ENCODE peak calls at places on chromosomes 4 and X, in six cellular contexts. F is H9, K is amygdala, V is HT1080, Z is NCI-H2081, X is head of caudate nucleus. B is an unnamed sample.

GRCh38 chrX:151019837-151020236 is 36.7 kb downstream of the HMGB3 start:
- DNase-seq in Z (no peak), F (no peak), V (no peak), X (no peak), K (no peak), B (peak)

GRCh38 chr4:52823478-52824092 is 38.5 kb upstream of the RASL11B start:
- DNase-seq in Z (no peak), F (no peak), V (peak), X (no peak), K (no peak), B (no peak)

GRCh38 chrX:40446927-40447326 is 133.8 kb upstream of the ATP6AP2 start:
- DNase-seq in V (no peak), X (no peak), Z (no peak), F (no peak), K (no peak), B (no peak)

GRCh38 chrX:71225661-71226060 is 2.6 kb downstream of the GJB1 start:
- DNase-seq in Z (no peak), K (no peak), X (no peak), V (no peak), F (no peak), B (no peak)

GRCh38 chr4:128393111-128393704 is 105.6 kb upstream of the PGRMC2 start:
- DNase-seq in V (no peak), Z (peak), K (no peak), X (no peak), F (no peak), B (peak)

GRCh38 chr4:77699731-77700210 is 94.2 kb downstream of the CXCL13 start:
- DNase-seq in K (no peak), V (peak), F (peak), X (no peak), Z (no peak), B (peak)

GRCh38 chrX:134717698-134718328 is 59.5 kb upstream of the PLAC1 start:
- DNase-seq in Z (no peak), V (no peak), F (no peak), X (no peak), K (no peak), B (peak)

GRCh38 chr4:107243141-107243779 is 207.1 kb upstream of the DKK2 start:
- DNase-seq in K (no peak), Z (peak), F (no peak), X (no peak), V (no peak), B (peak)

GRCh38 chrX:153667281-153667831 is 6.3 kb downstream of the PNCK start:
- DNase-seq in V (no peak), X (no peak), K (no peak), Z (no peak), F (no peak), B (no peak)

GRCh38 chr4:96342790-96343455 is 503.0 kb downstream of the PDHA2 start:
- DNase-seq in F (no peak), V (no peak), K (no peak), X (no peak), Z (no peak), B (no peak)

GRCh38 chr4:187929024-187929423 is 66.5 kb upstream of the ZFP42 start:
- DNase-seq in K (no peak), X (no peak), V (no peak), F (peak), Z (no peak), B (no peak)

GRCh38 chr4:98540803-98541202 is 117.6 kb downstream of the TSPAN5 start:
- DNase-seq in F (no peak), V (no peak), Z (no peak), X (no peak), K (no peak), B (no peak)

GRCh38 chrX:112148397-112148796 is 65.8 kb upstream of the TRPC5 start:
- DNase-seq in X (no peak), V (no peak), F (no peak), Z (no peak), K (no peak), B (no peak)

GRCh38 chrX:39931554-39932282 is 166.0 kb downstream of the BCOR start:
- DNase-seq in Z (no peak), V (no peak), F (no peak), K (no peak), X (no peak), B (peak)

GRCh38 chrX:31110657-31111056 is 38.8 kb upstream of the FTHL17 start:
- DNase-seq in V (no peak), X (no peak), Z (no peak), K (no peak), F (no peak), B (no peak)

GRCh38 chr4:43394976-43395375 is 502.5 kb downstream of the GRXCR1 start:
- DNase-seq in Z (no peak), K (no peak), F (no peak), V (peak), X (no peak), B (no peak)

GRCh38 chr4:127622923-127623754 is 9.6 kb upstream of the INTU start:
- DNase-seq in Z (peak), V (no peak), K (peak), F (peak), X (no peak), B (peak)

GRCh38 chrX:93422693-93423092 is 250.7 kb downstream of the NAP1L3 start:
- DNase-seq in X (no peak), F (peak), V (peak), Z (peak), K (no peak), B (no peak)

GRCh38 chr4:15917297-15917696 is 21.2 kb downstream of the FGFBP1 start:
- DNase-seq in X (no peak), V (no peak), K (no peak), Z (no peak), F (no peak), B (peak)

GRCh38 chrX:118272237-118272636 is 73.7 kb upstream of the WDR44 start:
- DNase-seq in K (no peak), V (no peak), X (no peak), F (no peak), Z (no peak), B (peak)

GRCh38 chr4:20544645-20545044 is 155.6 kb upstream of the PACRGL start:
- DNase-seq in F (no peak), Z (peak), V (peak), K (no peak), X (no peak), B (peak)

GRCh38 chr4:57116245-57116644 is 6.1 kb upstream of the IGFBP7 start:
- DNase-seq in X (no peak), Z (no peak), K (no peak), V (no peak), F (no peak), B (no peak)

GRCh38 chr4:153122855-153123254 is 81.4 kb upstream of the TRIM2 start:
- DNase-seq in X (no peak), K (no peak), Z (no peak), V (no peak), F (no peak), B (no peak)

B was measured in AG10803.